ENCODE peak calls at places on chromosomes 7 and 10, in eight cellular contexts. D is pancreas, J is cardiac muscle cell, V is Peyer's patch, X is HCT116, T is suprapubic skin, W is uterus, N is heart left ventricle. S is an unnamed sample.

GRCh38 chr10:15106352-15107013 is 9.3 kb downstream of the RPP38 start:
- DNase-seq in W (peak; percentile 52), J (peak; percentile 84), N (peak; percentile 54), D (peak; percentile 64), X (peak; percentile 50), T (peak; percentile 75), V (peak; percentile 69), S (peak; percentile 83)

GRCh38 chr7:143008007-143008901 is 18.7 kb downstream of the OR9A2 start:
- DNase-seq in D (peak; percentile 81), J (peak; percentile 79), X (peak; percentile 46), N (peak; percentile 75), V (peak; percentile 79), T (peak; percentile 80), W (peak; percentile 72), S (peak; percentile 81)

GRCh38 chr10:117221156-117221711 is 19.7 kb upstream of the SLC18A2 start:
- DNase-seq in X (peak; percentile 69), W (no peak), J (peak; percentile 6), N (no peak), D (no peak), V (no peak), T (peak; percentile 42), S (no peak)

GRCh38 chr7:69598487-69599148 is 343 bp downstream of the AUTS2 start:
- DNase-seq in N (peak; percentile 33), W (no peak), T (peak; percentile 66), D (peak; percentile 17), V (no peak), J (no peak), X (no peak), S (peak; percentile 51)

GRCh38 chr7:151885202-151885580 is 8.3 kb upstream of the PRKAG2 start:
- DNase-seq in X (no peak), T (peak; percentile 46), W (no peak), N (no peak), D (no peak), J (no peak), V (no peak), S (no peak)

GRCh38 chr7:44103941-44104879 is at the start of gene AEBP1:
- DNase-seq in V (peak; percentile 41), N (peak; percentile 50), D (peak; percentile 30), X (no peak), T (no peak), J (peak; percentile 50), W (peak; percentile 63), S (no peak)

GRCh38 chr10:97574374-97575100 is 2.0 kb downstream of the ANKRD2 start:
- DNase-seq in X (peak; percentile 85), D (peak; percentile 82), W (no peak), V (no peak), T (no peak), J (peak; percentile 61), N (peak; percentile 88), S (no peak)

GRCh38 chr10:77082601-77083252 is 554.9 kb downstream of the KCNMA1 start:
- DNase-seq in D (no peak), J (no peak), T (no peak), X (no peak), W (no peak), V (no peak), N (no peak), S (no peak)

GRCh38 chr10:11058014-11058413 is 40.3 kb downstream of the CELF2 start:
- DNase-seq in V (no peak), T (no peak), X (no peak), J (no peak), D (no peak), N (no peak), W (no peak), S (no peak)

GRCh38 chr10:15118615-15119014 is 21.5 kb downstream of the RPP38 start:
- DNase-seq in T (no peak), W (no peak), N (no peak), V (no peak), J (no peak), D (no peak), X (no peak), S (no peak)

GRCh38 chr10:124349993-124350280 is 68.8 kb downstream of the OAT start:
- DNase-seq in W (no peak), T (no peak), X (no peak), V (no peak), D (no peak), J (no peak), N (no peak), S (no peak)

GRCh38 chr7:14938181-14938580 is 35.6 kb upstream of the DGKB start:
- DNase-seq in V (no peak), W (no peak), N (no peak), X (no peak), J (no peak), D (no peak), T (no peak), S (no peak)

GRCh38 chr7:24700446-24701044 is 56.7 kb downstream of the GSDME start:
- DNase-seq in X (no peak), J (peak; percentile 28), V (no peak), W (no peak), D (no peak), N (no peak), T (no peak), S (no peak)

GRCh38 chr10:66827353-66827752 is 98.5 kb upstream of the LRRTM3 start:
- DNase-seq in V (no peak), N (no peak), J (peak; percentile 50), X (peak; percentile 33), W (no peak), D (no peak), T (no peak), S (no peak)

GRCh38 chr7:65269150-65269856 is 104.4 kb upstream of the ZNF92 start:
- DNase-seq in V (peak; percentile 35), N (peak; percentile 44), D (peak; percentile 24), X (peak; percentile 75), W (no peak), T (no peak), J (peak; percentile 57), S (no peak)

GRCh38 chr10:118741994-118742393 is 12.8 kb downstream of the CACUL1 start:
- DNase-seq in X (no peak), D (no peak), T (no peak), W (no peak), N (no peak), J (no peak), V (no peak), S (no peak)

GRCh38 chr7:106009511-106010226 is 46.6 kb downstream of the CDHR3 start:
- DNase-seq in N (peak; percentile 76), W (peak; percentile 87), X (peak; percentile 63), J (peak; percentile 97), V (peak; percentile 61), D (peak; percentile 87), T (peak; percentile 81), S (peak; percentile 72)
- H3K27ac ChIP-seq in N (no peak overlapping the region), W (peak overlapping the region; percentile 57), X (no peak overlapping the region), J (peak overlapping the region; percentile 58), V (peak overlapping the region; percentile 35), D (no peak overlapping the region), T (no peak overlapping the region), S (no peak overlapping the region)

GRCh38 chr10:7409732-7410168 is 1.1 kb downstream of the SFMBT2 start:
- DNase-seq in J (no peak), N (no peak), D (no peak), V (no peak), T (no peak), X (no peak), W (no peak), S (no peak)

GRCh38 chr10:7412482-7413251 is 1.8 kb upstream of the SFMBT2 start:
- DNase-seq in W (peak; percentile 20), T (no peak), N (peak; percentile 60), V (peak; percentile 37), D (peak; percentile 29), J (no peak), X (no peak), S (peak; percentile 66)

GRCh38 chr10:7410306-7410799 is 481 bp downstream of the SFMBT2 start:
- DNase-seq in T (no peak), J (peak; percentile 9), D (no peak), V (no peak), W (peak; percentile 26), X (no peak), N (peak; percentile 32), S (peak; percentile 46)

GRCh38 chr10:7410800-7411670 is at the start of gene SFMBT2:
- DNase-seq in D (peak; percentile 46), N (peak; percentile 68), T (no peak), V (peak; percentile 58), J (peak; percentile 76), X (no peak), W (peak; percentile 66), S (peak; percentile 67)

DNA sequence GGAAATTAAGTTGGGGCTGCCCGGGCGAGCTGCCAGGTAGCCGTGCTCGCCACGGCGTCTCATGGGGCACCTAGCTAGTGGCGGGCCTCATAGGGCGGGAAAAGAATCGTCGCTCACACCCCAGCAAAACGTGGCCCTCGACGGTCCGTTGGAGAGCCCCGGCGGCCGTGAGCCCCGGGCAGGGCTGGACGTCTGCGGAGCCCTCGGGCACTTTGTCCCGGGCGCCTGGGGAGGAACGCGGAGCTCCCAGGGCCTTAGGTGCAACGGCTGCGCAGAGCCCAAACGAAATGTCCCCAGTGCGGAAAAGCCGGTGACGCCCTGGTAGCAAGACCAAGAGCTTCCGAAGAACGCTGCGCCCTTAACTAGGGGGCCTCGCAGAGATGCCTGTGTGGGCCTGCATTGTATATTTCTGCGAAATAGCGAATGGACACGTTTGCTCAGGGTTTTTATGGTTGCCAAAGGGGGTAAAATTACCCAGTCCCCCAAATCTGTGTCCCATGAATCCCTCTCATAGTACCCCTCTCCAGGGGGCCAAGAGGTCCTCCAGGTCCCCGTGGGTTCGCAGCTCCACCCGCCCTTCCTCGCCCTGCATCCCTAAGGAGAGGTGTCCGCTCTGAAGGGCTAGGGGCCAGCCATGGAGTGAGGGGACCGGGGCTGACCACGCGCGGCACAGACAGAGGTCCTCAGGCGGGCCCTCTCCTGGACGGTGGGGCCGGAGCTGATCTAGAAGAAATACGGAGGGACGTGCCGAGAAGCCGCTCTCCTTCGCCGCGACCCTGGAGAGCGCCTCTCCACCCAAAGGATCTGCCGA is 1.0 kb upstream of the SFMBT2 start:
- DNase-seq in J (no peak), V (no peak), X (no peak), N (no peak), W (peak; percentile 22), T (no peak), D (no peak), S (no peak)
- TF ChIP-seq CTCF in J (no peak), V (no peak), X (no peak), N (no peak), W (no peak), T (no peak), D (no peak), S (no peak)

GRCh38 chr7:134737561-134738353 is 41.7 kb upstream of the CALD1 start:
- DNase-seq in V (no peak), D (no peak), T (no peak), X (no peak), W (no peak), N (no peak), J (peak; percentile 90), S (no peak)
- H3K27ac ChIP-seq in V (no peak overlapping the region), D (no peak overlapping the region), T (peak overlapping the region; percentile 59), X (no peak overlapping the region), W (peak overlapping the region; percentile 84), N (peak overlapping the region; percentile 72), J (no peak overlapping the region), S (no peak overlapping the region)

DNA sequence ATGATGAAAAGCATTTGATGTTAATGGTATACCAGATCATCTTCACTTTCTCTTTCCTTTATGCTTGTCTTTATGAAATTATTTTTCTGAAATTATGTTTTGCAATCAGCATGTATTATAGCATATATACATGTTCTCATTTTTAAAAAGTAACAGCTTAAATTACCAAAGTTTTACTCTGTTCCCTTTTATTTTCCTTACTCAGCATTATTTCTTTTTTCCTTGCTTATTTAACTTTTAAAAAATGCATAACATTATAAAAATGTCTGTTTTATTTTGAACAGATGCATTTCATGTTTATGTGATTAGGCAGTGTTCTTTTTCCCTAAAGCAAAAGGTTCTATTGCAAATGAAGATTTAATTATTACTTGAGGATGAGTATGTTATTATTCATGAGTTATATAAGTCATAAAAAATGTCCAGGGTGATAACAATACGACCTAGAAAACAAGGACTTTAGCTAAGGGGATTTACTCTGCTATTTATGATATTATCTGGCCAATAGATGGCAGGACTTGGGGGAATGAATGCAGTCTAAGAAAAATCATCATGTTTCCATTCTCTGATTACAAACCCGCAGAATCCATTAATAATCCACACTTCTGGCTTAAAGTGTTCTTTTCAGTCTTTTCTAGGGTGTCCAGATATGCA is 38.5 kb downstream of the CABCOCO1 start:
- DNase-seq in W (no peak), D (no peak), N (no peak), T (no peak), X (no peak), J (peak; percentile 3), V (no peak), S (no peak)
- TF ChIP-seq CTCF in W (no peak), D (no peak), N (no peak), T (no peak), X (peak; percentile 3), J (peak; percentile 16), V (no peak), S (no peak)